ENCODE peak calls at places on chromosomes 1 and 21, in six cellular contexts. Z, P, K, S, T and U are unnamed samples.

GRCh38 chr1:224211262-224211962 is 28.4 kb downstream of the DEGS1 start:
- DNase-seq in Z (no peak), P (no peak), K (no peak), S (no peak), T (no peak), U (no peak)

GRCh38 chr1:30285461-30286050 is 437.8 kb downstream of the MATN1 start:
- DNase-seq in Z (no peak), P (no peak), K (no peak), S (no peak), T (no peak), U (no peak)

GRCh38 chr21:28793043-28793442 is 199.6 kb downstream of the LTN1 start:
- DNase-seq in Z (no peak), P (no peak), K (no peak), S (no peak), T (no peak), U (no peak)

GRCh38 chr1:67629370-67630075 is 55.5 kb upstream of the GADD45A start:
- DNase-seq in Z (no peak), P (no peak), K (no peak), S (no peak), T (no peak), U (no peak)

GRCh38 chr1:179046808-179047636 is 21.3 kb downstream of the FAM20B start:
- DNase-seq in Z (no peak), P (no peak), K (no peak), S (no peak), T (no peak), U (no peak)

GRCh38 chr1:225477296-225477911 is 49.6 kb upstream of the LBR start:
- DNase-seq in Z (no peak), P (no peak), K (no peak), S (no peak), T (no peak), U (no peak)

GRCh38 chr1:12738934-12739333 is 7.1 kb upstream of the CFAP107 start:
- DNase-seq in Z (no peak), P (no peak), K (no peak), S (no peak), T (no peak), U (no peak)

GRCh38 chr21:21740207-21740606 is 742.0 kb downstream of the NCAM2 start:
- DNase-seq in Z (no peak), P (no peak), K (no peak), S (no peak), T (no peak), U (no peak)

GRCh38 chr1:246309247-246309884 is 197.7 kb downstream of the SMYD3 start:
- DNase-seq in Z (no peak), P (no peak), K (no peak), S (no peak), T (no peak), U (no peak)

GRCh38 chr1:10378071-10378841 is 20.6 kb upstream of the PGD start:
- DNase-seq in Z (no peak), P (no peak), K (peak), S (no peak), T (no peak), U (no peak)

GRCh38 chr21:42980959-42981523 is 6.7 kb downstream of the PKNOX1 start:
- DNase-seq in Z (no peak), P (peak), K (no peak), S (no peak), T (no peak), U (no peak)

GRCh38 chr1:27257155-27257554 is 22.7 kb downstream of the WDTC1 start:
- DNase-seq in Z (no peak), P (no peak), K (no peak), S (no peak), T (no peak), U (no peak)

GRCh38 chr1:21587602-21587953 is 78.4 kb downstream of the ALPL start:
- DNase-seq in Z (no peak), P (peak), K (no peak), S (no peak), T (no peak), U (no peak)